ENCODE peak calls at places on chromosome 5, in four cellular contexts. M is tibial nerve, A is AG04450, R is fibroblast of lung. Z is an unnamed sample.

GRCh38 chr5:151751593-151751992 is 6.8 kb downstream of the ATOX1 start:
- DNase-seq in M (no peak), A (no peak), R (no peak), Z (no peak)

GRCh38 chr5:58094031-58094430 is 365.9 kb downstream of the PLK2 start:
- DNase-seq in M (no peak), A (no peak), R (no peak), Z (no peak)

GRCh38 chr5:6582507-6583048 is 50.3 kb downstream of the NSUN2 start:
- DNase-seq in M (no peak), A (no peak), R (no peak), Z (no peak)

GRCh38 chr5:144013816-144014215 is 156.6 kb downstream of the YIPF5 start:
- DNase-seq in M (no peak), A (no peak), R (no peak), Z (no peak)

GRCh38 chr5:115457985-115458384 is 86.6 kb downstream of the FEM1C start:
- DNase-seq in M (no peak), A (no peak), R (no peak), Z (no peak)

GRCh38 chr5:105745111-105745510 is 1925.6 kb downstream of the EFNA5 start:
- DNase-seq in M (no peak), A (no peak), R (no peak), Z (no peak)

GRCh38 chr5:143402464-143403356 is 776 bp downstream of the NR3C1 start:
- DNase-seq in M (peak), A (no peak), R (peak), Z (no peak)

GRCh38 chr5:180115326-180116076 is 43.9 kb upstream of the RNF130 start:
- DNase-seq in M (no peak), A (no peak), R (no peak), Z (no peak)

GRCh38 chr5:14521748-14522147 is 59.8 kb upstream of the OTULINL start:
- DNase-seq in M (no peak), A (no peak), R (no peak), Z (no peak)

GRCh38 chr5:23991406-23991805 is 484.0 kb downstream of the PRDM9 start:
- DNase-seq in M (no peak), A (no peak), R (no peak), Z (no peak)

GRCh38 chr5:69512740-69513260 is 20.2 kb downstream of the OCLN start:
- DNase-seq in M (no peak), A (peak), R (peak), Z (no peak)

GRCh38 chr5:2403296-2403695 is 348.2 kb downstream of the IRX2 start:
- DNase-seq in M (no peak), A (no peak), R (no peak), Z (no peak)

GRCh38 chr5:28014779-28015178 is 976.4 kb upstream of the CDH9 start:
- DNase-seq in M (no peak), A (no peak), R (no peak), Z (no peak)

GRCh38 chr5:65299841-65300240 is 181.9 kb downstream of the ADAMTS6 start:
- DNase-seq in M (no peak), A (peak), R (peak), Z (no peak)

GRCh38 chr5:154055225-154055624 is 16.5 kb downstream of the MFAP3 start:
- DNase-seq in M (no peak), A (no peak), R (no peak), Z (no peak)

GRCh38 chr5:158051036-158051435 is 192.1 kb upstream of the CLINT1 start:
- DNase-seq in M (no peak), A (no peak), R (no peak), Z (no peak)

GRCh38 chr5:72280655-72281069 is 39.4 kb downstream of the MRPS27 start:
- DNase-seq in M (peak), A (no peak), R (peak), Z (no peak)

GRCh38 chr5:7881091-7881490 is 12.1 kb downstream of the MTRR start:
- DNase-seq in M (no peak), A (no peak), R (no peak), Z (no peak)

GRCh38 chr5:7886849-7887460 is 18.0 kb downstream of the MTRR start:
- DNase-seq in M (no peak), A (no peak), R (peak), Z (no peak)

GRCh38 chr5:7881816-7882215 is 12.9 kb downstream of the MTRR start:
- DNase-seq in M (no peak), A (no peak), R (no peak), Z (no peak)

GRCh38 chr5:7882926-7883325 is 14.0 kb downstream of the MTRR start:
- DNase-seq in M (no peak), A (no peak), R (no peak), Z (no peak)

GRCh38 chr5:7884491-7885273 is 15.7 kb downstream of the MTRR start:
- DNase-seq in M (no peak), A (no peak), R (no peak), Z (no peak)
- H3K27ac ChIP-seq in M (no peak), A (no peak), R (no peak), Z (no peak)

GRCh38 chr5:117245130-117245529 is 670.5 kb upstream of the SEMA6A start:
- DNase-seq in M (no peak), A (no peak), R (no peak), Z (no peak)
- H3K27ac ChIP-seq in M (no peak), A (no peak), R (no peak), Z (no peak)

GRCh38 chr5:135578685-135579341 is at the start of gene CXCL14:
- DNase-seq in M (peak), A (no peak), R (peak), Z (no peak)

GRCh38 chr5:135574493-135574892 is 4.3 kb downstream of the CXCL14 start:
- DNase-seq in M (no peak), A (no peak), R (no peak), Z (no peak)

GRCh38 chr5:135577421-135577820 is 1.4 kb downstream of the CXCL14 start:
- DNase-seq in M (no peak), A (no peak), R (no peak), Z (no peak)

GRCh38 chr5:135576075-135576599 is 2.7 kb downstream of the CXCL14 start:
- DNase-seq in M (no peak), A (no peak), R (no peak), Z (no peak)

DNA sequence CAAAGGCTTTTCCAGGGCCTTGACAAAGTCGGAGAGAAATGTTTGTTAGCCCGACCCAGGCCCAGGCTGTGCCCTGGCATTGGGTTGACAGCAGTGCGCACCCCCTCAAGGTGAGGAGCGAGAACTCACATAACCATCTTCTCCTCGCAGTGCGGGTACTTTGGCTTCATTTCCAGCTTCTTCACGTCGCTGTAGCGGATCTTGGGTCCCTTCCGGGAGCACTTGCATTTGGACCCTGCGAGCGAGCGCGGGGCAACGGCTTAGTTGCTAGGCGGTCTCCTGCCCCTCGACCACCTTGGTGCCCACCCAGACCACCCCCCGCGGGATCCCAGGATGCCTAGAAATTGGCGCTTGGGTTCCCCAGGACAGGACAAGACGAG is 496 bp downstream of the CXCL14 start:
- DNase-seq in M (no peak), A (no peak), R (no peak), Z (no peak)
- H3K27ac ChIP-seq in M (peak), A (no peak), R (no peak), Z (no peak)

DNA sequence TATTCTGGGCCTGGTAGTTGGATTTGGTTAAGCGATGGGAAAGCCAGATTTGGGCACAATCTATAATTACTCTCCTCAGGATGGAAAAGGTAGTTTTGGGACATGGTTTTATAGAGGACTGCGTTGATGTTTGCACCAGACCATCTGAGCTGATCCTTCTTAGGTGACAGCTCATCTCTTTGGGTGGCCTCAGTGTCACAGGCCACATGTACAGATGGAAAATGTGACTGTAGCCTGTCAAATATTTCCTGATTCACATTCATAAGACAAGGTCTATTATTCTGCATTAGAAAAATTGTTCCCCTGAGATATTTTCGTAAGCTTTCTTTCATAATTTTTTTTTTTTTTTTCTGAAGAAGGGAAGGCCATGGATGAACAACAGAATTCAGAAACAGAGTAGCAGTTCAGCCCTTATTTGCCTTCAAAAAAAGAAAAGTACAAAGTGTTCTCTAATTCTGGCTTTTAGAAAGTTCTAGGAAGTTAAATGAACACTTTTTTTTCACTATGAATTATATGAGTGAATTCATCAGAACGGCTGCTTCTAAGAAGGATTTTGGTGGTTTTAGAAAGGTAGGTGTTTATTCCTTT is 81.0 kb downstream of the NNT start:
- DNase-seq in M (peak), A (no peak), R (no peak), Z (no peak)
- H3K27ac ChIP-seq in M (peak), A (no peak), R (no peak), Z (no peak)

DNA sequence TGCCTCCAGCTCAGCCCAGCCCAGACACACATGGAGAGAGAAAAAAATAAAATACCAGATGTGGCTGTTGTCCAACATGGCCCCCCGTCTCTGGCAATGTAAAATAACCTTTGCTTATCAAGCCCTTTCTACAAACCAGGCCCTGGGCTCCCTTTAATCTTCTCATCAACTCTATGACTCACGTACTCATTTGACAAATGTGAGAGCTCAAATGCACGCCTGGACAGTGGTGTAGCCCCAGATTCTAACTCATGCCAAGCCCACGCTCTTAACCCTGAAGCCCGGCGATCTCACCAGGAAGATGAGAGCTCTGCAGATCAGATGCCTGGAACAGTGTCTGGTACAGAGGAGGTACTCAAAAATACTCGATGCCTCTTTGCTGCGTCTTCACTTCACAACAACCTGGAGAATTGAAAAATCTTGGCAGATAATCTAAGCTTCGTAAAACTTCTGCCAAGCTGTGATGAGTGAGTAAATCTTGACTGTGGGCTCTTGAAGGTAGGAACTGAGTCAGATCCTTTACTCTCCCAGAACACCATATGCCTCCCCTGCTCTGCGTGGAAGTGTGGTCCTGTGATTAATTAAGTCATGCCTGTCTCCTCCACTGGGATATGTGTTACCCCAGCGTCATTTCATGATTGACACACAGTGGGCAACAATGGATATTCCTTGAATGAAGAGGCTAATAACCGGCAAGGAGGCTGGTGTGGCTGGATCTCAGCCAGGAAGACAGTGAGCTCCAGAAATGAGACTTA is 102.0 kb upstream of the FSTL4 start:
- DNase-seq in M (no peak), A (no peak), R (no peak), Z (no peak)
- H3K27ac ChIP-seq in M (no peak), A (no peak), R (no peak), Z (no peak)

GRCh38 chr5:177310332-177310731 is 1.4 kb downstream of the MXD3 start:
- DNase-seq in M (no peak), A (no peak), R (no peak), Z (no peak)
- H3K27ac ChIP-seq in M (no peak), A (no peak), R (no peak), Z (no peak)